ENCODE peak calls at places on chromosomes 4 and X, in ten cellular contexts. W is pancreas; Y is trophoblast cell; Z is AG04450; C is thyroid gland; D is A673; G is GM23248; R is dorsolateral prefrontal cortex; A is naive thymus-derived CD4-positive, alpha-beta T cell; Q is AG04449. O is an unnamed sample.

GRCh38 chr4:169311643-169312365 is 41.0 kb upstream of the SH3RF1 start:
- DNase-seq in Q (no peak), R (no peak), A (no peak), D (peak), Y (peak), Z (no peak), C (peak), G (peak), W (no peak), O (no peak)

GRCh38 chr4:86918539-86919072 is 16.2 kb upstream of the AFF1 start:
- DNase-seq in G (peak), Z (no peak), R (no peak), D (no peak), C (no peak), Y (peak), W (no peak), Q (peak), A (no peak), O (no peak)

GRCh38 chr4:78517050-78517652 is 34.4 kb upstream of the ANXA3 start:
- DNase-seq in A (no peak), Z (no peak), W (no peak), C (no peak), D (peak), Y (no peak), Q (no peak), R (no peak), G (peak), O (no peak)

GRCh38 chr4:121070696-121071639 is 1.4 kb downstream of the NDNF start:
- DNase-seq in Z (no peak), Y (no peak), R (no peak), Q (no peak), D (peak), W (peak), G (peak), C (peak), A (no peak), O (no peak)

GRCh38 chrX:25124391-25124790 is 108.6 kb upstream of the ARX start:
- DNase-seq in G (no peak), Q (no peak), C (no peak), A (no peak), W (no peak), D (no peak), Y (no peak), R (no peak), Z (no peak), O (no peak)

GRCh38 chrX:21691512-21692018 is 33.4 kb upstream of the KLHL34 start:
- DNase-seq in C (no peak), R (no peak), D (no peak), Y (no peak), W (no peak), A (no peak), Z (no peak), G (peak), Q (no peak), O (no peak)

GRCh38 chrX:97743014-97743413 is 859.3 kb downstream of the RPA4 start:
- DNase-seq in C (no peak), Q (no peak), D (peak), Z (no peak), A (no peak), R (no peak), G (peak), Y (no peak), W (peak), O (no peak)

GRCh38 chr4:20086768-20087167 is 164.9 kb upstream of the SLIT2 start:
- DNase-seq in R (no peak), Z (no peak), Q (no peak), G (peak), W (no peak), Y (peak), D (no peak), C (no peak), A (no peak), O (no peak)

GRCh38 chr4:85152490-85152889 is 186.0 kb upstream of the WDFY3 start:
- DNase-seq in R (no peak), Y (no peak), W (no peak), Z (no peak), C (no peak), A (no peak), G (no peak), Q (no peak), D (no peak), O (no peak)

GRCh38 chr4:89222171-89222570 is 85.4 kb downstream of the GPRIN3 start:
- DNase-seq in G (no peak), A (no peak), D (no peak), Q (no peak), R (no peak), W (no peak), Y (peak), Z (no peak), C (no peak), O (no peak)

GRCh38 chr4:113008726-113009125 is 40.7 kb upstream of the ANK2 start:
- DNase-seq in W (no peak), G (no peak), Y (no peak), D (no peak), R (no peak), A (no peak), Q (no peak), Z (no peak), C (no peak), O (no peak)

GRCh38 chr4:128123036-128123435 is 61.9 kb downstream of the LARP1B start:
- DNase-seq in Z (no peak), G (no peak), Q (no peak), C (no peak), Y (no peak), A (no peak), D (no peak), W (no peak), R (no peak), O (no peak)

GRCh38 chr4:160299608-160300007 is 1196.7 kb downstream of the RAPGEF2 start:
- DNase-seq in R (no peak), D (peak), A (no peak), C (no peak), G (no peak), Y (no peak), Z (no peak), W (no peak), Q (no peak), O (no peak)

GRCh38 chrX:128653524-128653923 is 601.3 kb upstream of the ACTRT1 start:
- DNase-seq in A (no peak), C (no peak), Q (no peak), Z (no peak), G (no peak), W (no peak), D (peak), R (no peak), Y (no peak), O (no peak)

GRCh38 chrX:68432648-68433047 is 647 bp downstream of the OPHN1 start:
- DNase-seq in Y (no peak), W (no peak), C (no peak), D (no peak), Z (no peak), R (no peak), Q (no peak), G (peak), A (no peak), O (no peak)

GRCh38 chrX:103310592-103311400 is at the start of gene BEX2:
- DNase-seq in Z (no peak), C (peak), A (peak), Q (no peak), Y (peak), W (peak), G (peak), D (peak), R (peak), O (no peak)

GRCh38 chrX:63434665-63435064 is 83.5 kb upstream of the SPIN4 start:
- DNase-seq in Q (no peak), C (no peak), D (no peak), Z (no peak), R (no peak), Y (peak), G (no peak), W (no peak), A (no peak), O (no peak)

GRCh38 chr4:106773106-106773905 is 262.8 kb downstream of the DKK2 start:
- DNase-seq in D (no peak), W (peak), Q (no peak), A (no peak), G (peak), Y (no peak), Z (no peak), C (no peak), R (no peak), O (no peak)

GRCh38 chrX:153685751-153686676 is 1.7 kb upstream of the SLC6A8 start:
- DNase-seq in R (peak), Y (no peak), W (peak), G (no peak), Q (no peak), D (no peak), A (no peak), Z (no peak), C (no peak), O (no peak)

GRCh38 chr4:157779084-157779483 is 393.7 kb downstream of the GASK1B start:
- DNase-seq in Y (no peak), W (no peak), A (no peak), C (no peak), R (no peak), D (peak), Z (no peak), G (no peak), Q (no peak), O (no peak)

GRCh38 chrX:110284159-110284558 is 33.7 kb downstream of the AMMECR1 start:
- DNase-seq in W (no peak), D (no peak), G (peak), R (no peak), Z (peak), C (no peak), A (no peak), Q (peak), Y (peak), O (no peak)

GRCh38 chr4:5821665-5822358 is 71.1 kb downstream of the CRMP1 start:
- DNase-seq in W (no peak), C (no peak), Y (no peak), Q (no peak), A (no peak), Z (no peak), R (peak), G (peak), D (peak), O (no peak)

GRCh38 chr4:55661398-55662056 is 25.4 kb upstream of the NMU start:
- DNase-seq in D (no peak), A (no peak), Z (no peak), Y (no peak), W (no peak), G (no peak), R (no peak), C (peak), Q (no peak), O (no peak)

GRCh38 chr4:98399915-98400314 is 138.7 kb downstream of the RAP1GDS1 start:
- DNase-seq in D (no peak), C (no peak), Z (no peak), Q (no peak), A (no peak), W (no peak), Y (no peak), R (no peak), G (no peak), O (no peak)

GRCh38 chr4:76806336-76806735 is 91.6 kb downstream of the SOWAHB start:
- DNase-seq in R (no peak), A (no peak), G (no peak), C (no peak), Q (no peak), D (no peak), W (no peak), Y (peak), Z (no peak), O (no peak)

GRCh38 chr4:61336488-61336887 is 136.4 kb downstream of the ADGRL3 start:
- DNase-seq in G (no peak), A (no peak), C (no peak), W (no peak), Y (no peak), Z (no peak), D (no peak), Q (no peak), R (no peak), O (no peak)

GRCh38 chrX:153474718-153475117 is 4.3 kb upstream of the HAUS7 start:
- DNase-seq in A (peak), D (peak), Y (peak), C (peak), W (no peak), Q (no peak), R (peak), Z (no peak), G (peak), O (no peak)

GRCh38 chrX:123835661-123836371 is 24.0 kb upstream of the XIAP start:
- DNase-seq in W (no peak), D (no peak), Q (no peak), G (peak), Y (no peak), R (no peak), Z (no peak), A (no peak), C (no peak), O (no peak)

GRCh38 chr4:136009258-136009832 is 1522.9 kb downstream of the PCDH18 start:
- DNase-seq in Q (no peak), A (no peak), C (no peak), Z (no peak), W (no peak), D (no peak), G (no peak), Y (no peak), R (no peak), O (no peak)

DNA sequence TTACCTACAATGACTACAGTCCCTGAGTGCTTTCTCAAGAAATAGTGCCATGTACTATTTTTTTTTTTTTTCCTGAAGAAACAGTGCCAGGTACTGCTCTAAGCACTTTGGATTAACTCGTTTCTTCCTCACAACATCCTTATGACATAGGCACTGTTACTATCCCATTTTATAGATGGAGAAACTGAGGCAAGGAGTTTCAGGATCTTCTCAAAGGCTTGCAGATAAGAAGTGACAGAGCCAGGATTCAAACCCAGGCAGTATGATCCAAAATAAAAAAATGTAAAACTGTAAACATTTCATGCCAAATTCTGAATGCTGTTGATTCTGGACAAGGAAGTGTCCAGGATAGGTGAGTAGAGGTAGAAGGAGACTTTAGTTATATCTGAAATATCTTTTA is 1.1 kb downstream of the FANCB start:
- DNase-seq in D (no peak), Z (no peak), Y (no peak), A (no peak), C (no peak), R (no peak), W (no peak), Q (no peak), G (no peak), O (no peak)
- H3K4me3 ChIP-seq in D (peak), Z (no peak), Y (no peak), A (no peak), C (no peak), R (no peak), W (no peak), Q (no peak), G (peak), O (no peak)

GRCh38 chr4:122797405-122798094 is 29.1 kb upstream of the FGF2 start:
- DNase-seq in Y (no peak), D (no peak), W (no peak), A (no peak), Q (no peak), Z (no peak), C (no peak), G (no peak), R (no peak), O (no peak)
- H3K4me3 ChIP-seq in Y (no peak), D (peak), W (no peak), A (no peak), Q (peak), Z (no peak), C (no peak), G (peak), R (peak), O (peak)

DNA sequence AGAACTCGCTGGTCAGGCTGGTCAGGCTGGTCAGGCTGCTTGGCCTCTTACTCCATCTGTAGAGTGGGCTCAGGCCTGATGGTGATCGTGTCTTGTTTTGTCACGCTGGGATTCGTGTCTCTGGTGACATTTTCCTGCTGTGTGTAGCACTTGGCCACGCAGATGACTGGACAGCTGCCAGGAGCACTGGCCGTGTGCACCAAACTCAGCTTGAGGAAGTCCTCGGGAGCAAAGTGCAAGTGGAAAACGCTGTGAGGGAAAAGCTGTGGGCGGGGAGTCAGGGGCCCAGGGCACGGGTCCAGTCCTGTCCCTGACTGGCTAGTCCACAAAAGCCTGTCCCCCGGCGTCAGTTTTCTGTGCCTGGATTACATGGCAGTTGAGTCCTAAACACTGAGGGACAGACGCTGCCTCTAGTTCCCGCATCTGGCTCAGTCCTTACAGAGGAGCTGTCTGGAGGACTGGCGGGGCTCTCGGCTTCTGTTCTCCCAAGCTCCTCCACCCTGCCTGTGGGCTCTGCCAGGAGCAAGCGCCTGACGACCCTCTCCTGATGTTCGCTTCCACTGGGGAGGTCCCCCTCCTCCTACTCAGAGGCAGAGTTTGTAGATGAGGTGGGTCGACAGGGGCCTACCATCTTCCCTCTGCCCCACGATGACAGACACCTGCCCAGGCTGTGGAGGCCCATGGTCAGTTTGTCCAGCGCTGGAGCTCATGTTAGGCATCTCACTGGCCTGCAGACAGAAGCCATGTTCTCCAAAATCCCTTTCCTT is 35.9 kb upstream of the GRPEL1 start:
- DNase-seq in W (peak), R (peak), C (peak), Q (no peak), G (no peak), Z (no peak), D (no peak), Y (no peak), A (no peak), O (no peak)
- H3K4me3 ChIP-seq in W (peak), R (peak), C (no peak), Q (peak), G (peak), Z (peak), D (peak), Y (no peak), A (peak), O (no peak)

GRCh38 chr4:145498430-145498829 is 16.8 kb downstream of the SMAD1 start:
- DNase-seq in G (no peak), C (no peak), D (no peak), A (no peak), Z (no peak), Q (no peak), W (no peak), Y (no peak), R (no peak), O (no peak)
- H3K4me3 ChIP-seq in G (no peak), C (no peak), D (no peak), A (no peak), Z (no peak), Q (no peak), W (no peak), Y (no peak), R (no peak), O (no peak)

DNA sequence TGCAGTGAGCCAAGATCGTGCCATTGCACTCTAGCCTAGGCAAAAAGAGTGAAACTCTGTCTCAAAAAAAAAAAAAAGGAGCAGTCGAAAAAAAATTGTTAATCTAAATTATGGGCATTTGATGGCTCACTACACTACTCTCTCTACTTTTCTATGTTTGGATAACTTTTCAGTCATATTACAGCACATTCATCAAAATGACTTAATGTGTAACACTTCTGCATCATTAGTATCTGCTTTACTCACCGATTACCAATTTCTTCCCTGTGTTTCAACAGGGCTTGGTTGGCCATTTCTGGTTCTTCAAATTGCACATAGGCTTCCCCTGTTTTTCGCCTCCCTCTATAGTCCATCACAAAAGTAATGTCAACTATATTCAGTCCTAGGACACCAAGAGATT is 8.4 kb downstream of the GRSF1 start:
- DNase-seq in Z (no peak), G (no peak), W (no peak), C (no peak), R (no peak), D (no peak), A (no peak), Q (no peak), Y (no peak), O (no peak)
- H3K4me3 ChIP-seq in Z (no peak), G (no peak), W (no peak), C (no peak), R (no peak), D (no peak), A (no peak), Q (no peak), Y (no peak), O (no peak)

GRCh38 chr4:7043521-7044414 is 596 bp downstream of the TADA2B start:
- DNase-seq in Z (no peak), Q (no peak), W (peak), G (peak), C (peak), Y (peak), R (no peak), A (peak), D (peak), O (no peak)
- H3K4me3 ChIP-seq in Z (peak), Q (peak), W (peak), G (peak), C (peak), Y (peak), R (peak), A (peak), D (peak), O (peak)

DNA sequence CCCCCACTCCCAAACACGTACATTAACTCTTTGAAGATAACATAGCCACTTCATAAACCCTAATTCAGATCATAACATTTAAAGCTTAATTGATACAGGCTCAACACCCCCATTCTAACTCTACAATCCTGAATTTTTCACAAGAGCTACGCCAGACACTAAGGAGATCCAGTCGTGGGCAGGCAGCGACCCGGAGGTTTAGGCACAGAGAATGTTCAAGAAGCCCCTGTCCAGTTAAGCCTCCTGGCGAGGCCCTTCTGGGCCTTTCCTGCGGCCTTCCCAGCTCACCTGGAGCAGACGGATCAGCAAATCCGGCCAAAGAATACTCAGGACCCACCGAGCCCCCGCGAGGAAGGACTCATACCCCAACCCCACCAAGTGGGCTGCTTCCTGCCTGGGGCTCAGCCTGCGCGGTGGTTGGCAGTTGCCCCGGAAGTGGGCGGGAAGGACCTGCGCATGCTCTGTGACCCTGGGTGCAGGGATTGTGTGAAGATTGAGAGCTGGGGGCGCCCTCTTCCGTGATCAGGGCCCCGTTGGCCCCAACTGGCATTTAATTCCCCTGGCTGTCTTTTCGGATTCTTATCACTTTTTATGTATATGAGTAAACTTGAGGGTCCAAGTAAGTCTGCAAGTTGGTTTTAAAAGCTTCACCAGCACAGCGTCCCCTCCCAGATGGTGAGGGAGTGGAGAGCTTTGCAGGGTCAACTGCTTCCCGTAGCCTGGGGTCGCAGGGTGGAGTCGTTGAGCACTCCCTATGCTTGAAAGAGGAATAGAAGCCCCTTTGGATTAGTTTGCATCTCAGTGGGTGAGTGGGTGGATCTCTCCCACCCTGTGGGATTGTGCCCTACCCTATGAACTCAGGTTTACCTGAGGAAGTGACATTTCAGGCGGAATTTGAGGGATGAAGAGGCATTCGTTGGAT is at the start of gene TRIM61:
- DNase-seq in A (no peak), C (peak), Z (no peak), G (no peak), R (no peak), Y (no peak), D (peak), Q (no peak), W (no peak), O (no peak)
- H3K4me3 ChIP-seq in A (peak), C (peak), Z (peak), G (no peak), R (peak), Y (peak), D (peak), Q (peak), W (peak), O (no peak)

O was measured in keratinocyte.